ENCODE peak calls at places on chromosomes 5 and 9, in five cellular contexts. V is spleen, Q is A549, L is HCT116, R is uterus. T is an unnamed sample. For H3K4me1, the result is how much of the 10 kb centered on the place peaks cover.

GRCh38 chr5:168047669-168048111 is 243.8 kb upstream of the WWC1 start:
- DNase-seq in Q (no peak), V (no peak), R (no peak), L (no peak), T (no peak)

GRCh38 chr9:20186231-20186630 is 397.4 kb upstream of the SLC24A2 start:
- DNase-seq in L (no peak), Q (no peak), V (no peak), R (no peak), T (no peak)

GRCh38 chr9:4769321-4770080 is 23.2 kb upstream of the RCL1 start:
- DNase-seq in V (no peak), R (no peak), Q (no peak), L (no peak), T (no peak)

GRCh38 chr5:128339585-128339984 is 198.5 kb downstream of the FBN2 start:
- DNase-seq in V (no peak), R (no peak), Q (no peak), L (no peak), T (no peak)

GRCh38 chr5:103894882-103895281 is 332.3 kb upstream of the NUDT12 start:
- DNase-seq in L (no peak), R (no peak), Q (no peak), V (no peak), T (no peak)

GRCh38 chr5:94893404-94894145 is 275.1 kb downstream of the SLF1 start:
- DNase-seq in V (no peak), Q (no peak), L (peak), R (no peak), T (no peak)

GRCh38 chr9:10045598-10045997 is 567.2 kb downstream of the PTPRD start:
- DNase-seq in R (no peak), V (no peak), L (no peak), Q (no peak), T (no peak)

GRCh38 chr9:16884952-16885513 is 14.6 kb upstream of the BNC2 start:
- DNase-seq in L (no peak), R (no peak), Q (no peak), V (no peak), T (no peak)

GRCh38 chr5:119300311-119300670 is 55.5 kb upstream of the TNFAIP8 start:
- DNase-seq in V (no peak), R (no peak), L (no peak), Q (no peak), T (no peak)

GRCh38 chr5:148839960-148840359 is 13.5 kb downstream of the ADRB2 start:
- DNase-seq in Q (no peak), L (no peak), R (no peak), V (no peak), T (no peak)

GRCh38 chr5:136631176-136631575 is 265.8 kb upstream of the TRPC7 start:
- DNase-seq in L (no peak), R (no peak), V (no peak), Q (no peak), T (no peak)

GRCh38 chr9:137224850-137225694 is at the start of gene CYSRT1:
- DNase-seq in V (no peak), Q (no peak), R (no peak), L (no peak), T (no peak)

GRCh38 chr5:7464182-7464581 is 68.2 kb downstream of the ADCY2 start:
- DNase-seq in L (no peak), R (no peak), V (no peak), Q (no peak), T (no peak)

GRCh38 chr5:116853992-116854391 is 279.4 kb upstream of the SEMA6A start:
- DNase-seq in L (no peak), R (no peak), V (no peak), Q (no peak), T (no peak)

GRCh38 chr9:78005231-78006002 is 26.2 kb downstream of the GNAQ start:
- DNase-seq in Q (no peak), V (no peak), L (no peak), R (no peak), T (no peak)

GRCh38 chr5:144247131-144247530 is 76.5 kb downstream of the KCTD16 start:
- DNase-seq in Q (no peak), L (no peak), V (no peak), R (no peak), T (no peak)

GRCh38 chr5:132021654-132022053 is 10.2 kb upstream of the ACSL6 start:
- DNase-seq in R (no peak), V (no peak), Q (no peak), L (no peak), T (no peak)

GRCh38 chr5:132251220-132251725 is 6.2 kb upstream of the PDLIM4 start:
- DNase-seq in R (no peak), L (no peak), V (peak), Q (no peak), T (peak)

GRCh38 chr5:94017579-94017978 is 276.2 kb upstream of the POU5F2 start:
- DNase-seq in L (no peak), R (no peak), Q (no peak), V (no peak), T (no peak)

GRCh38 chr9:136860933-136861873 is 4.9 kb downstream of the EDF1 start:
- DNase-seq in V (peak), L (no peak), R (no peak), Q (no peak), T (no peak)

GRCh38 chr9:98314381-98315066 is 59.1 kb upstream of the TBC1D2 start:
- DNase-seq in R (no peak), L (no peak), Q (no peak), V (peak), T (no peak)

GRCh38 chr5:107474724-107475489 is 195.8 kb downstream of the EFNA5 start:
- DNase-seq in Q (peak), L (no peak), V (no peak), R (no peak), T (no peak)

DNA sequence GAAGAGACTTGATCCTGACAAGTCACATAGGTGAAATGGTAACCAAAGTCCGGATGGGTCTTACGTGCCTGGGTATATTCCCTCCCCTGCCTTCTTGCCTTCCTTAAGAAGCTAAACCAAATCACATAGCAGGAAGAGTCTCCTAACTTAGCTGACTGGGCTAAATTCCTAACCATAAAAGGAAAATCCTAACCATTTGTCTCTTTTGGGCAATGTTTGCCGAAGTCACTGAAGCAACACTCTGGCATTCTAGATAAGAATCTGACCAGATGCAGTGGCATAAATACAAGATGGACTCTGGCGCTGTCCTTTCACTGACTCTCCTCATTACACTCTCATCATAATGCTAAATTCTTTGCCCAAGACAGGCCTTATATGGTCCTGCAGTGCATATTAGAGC is 625.5 kb upstream of the RORB start:
- DNase-seq in V (no peak), L (no peak), R (no peak), Q (no peak), T (no peak)
- H3K4me1 ChIP-seq in V (under half), L (under half), R (under half), Q (under half), T (under half)

GRCh38 chr9:70602364-70603019 is 188.0 kb upstream of the KLF9 start:
- DNase-seq in L (peak), V (no peak), Q (peak), R (peak), T (no peak)
- TF ChIP-seq POLR2A in L (no peak), V (no peak), Q (no peak), R (no peak), T (no peak)

GRCh38 chr5:90807483-90807882 is 248.9 kb downstream of the ADGRV1 start:
- DNase-seq in R (no peak), Q (no peak), L (no peak), V (no peak), T (no peak)

GRCh38 chr5:90803891-90804290 is 245.3 kb downstream of the ADGRV1 start:
- DNase-seq in Q (no peak), V (no peak), R (no peak), L (no peak), T (no peak)

GRCh38 chr5:90813392-90813791 is 254.8 kb downstream of the ADGRV1 start:
- DNase-seq in R (no peak), Q (no peak), L (no peak), V (no peak), T (no peak)

DNA sequence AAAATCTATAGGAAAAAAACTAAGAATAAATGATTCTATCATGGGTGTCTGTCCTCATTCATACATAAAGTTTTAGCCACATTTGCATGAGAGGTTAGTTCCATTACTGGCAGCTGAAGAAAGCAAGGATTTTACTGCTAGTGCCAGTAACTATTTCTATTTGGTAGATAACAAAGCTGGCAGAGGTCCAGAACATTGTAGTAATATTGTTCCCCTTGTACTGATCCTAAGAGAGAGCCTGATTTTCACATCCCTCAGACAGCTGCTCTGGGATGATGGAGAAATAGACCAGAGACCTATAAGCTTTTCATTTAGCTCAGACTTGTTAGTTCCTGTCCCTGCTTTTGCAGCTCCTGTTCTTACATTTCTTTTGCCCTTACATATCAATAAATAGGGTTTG is 251.1 kb downstream of the ADGRV1 start:
- DNase-seq in L (no peak), Q (no peak), R (no peak), V (no peak), T (no peak)
- H3K4me3 ChIP-seq in L (no peak), Q (no peak), R (no peak), V (no peak), T (no peak)

GRCh38 chr5:51162245-51162644 is 221.0 kb upstream of the ISL1 start:
- DNase-seq in V (no peak), L (no peak), R (no peak), Q (no peak), T (no peak)
- H3K4me1 ChIP-seq in V (under half), L (under half), R (under half), Q (under half), T (under half)

GRCh38 chr5:29795253-29795652 is 1398.2 kb upstream of the CDH6 start:
- DNase-seq in Q (no peak), R (no peak), L (no peak), V (no peak), T (no peak)
- TF ChIP-seq POLR2A in Q (no peak), R (no peak), L (no peak), V (no peak), T (no peak)

GRCh38 chr5:4977421-4977820 is 162.7 kb upstream of the ADAMTS16 start:
- DNase-seq in V (no peak), R (no peak), L (no peak), Q (no peak), T (no peak)
- H3K4me3 ChIP-seq in V (no peak), R (no peak), L (no peak), Q (no peak), T (no peak)

GRCh38 chr9:76574171-76574767 is 115.3 kb downstream of the GCNT1 start:
- DNase-seq in Q (no peak), L (no peak), R (no peak), V (no peak), T (no peak)
- H3K4me1 ChIP-seq in Q (under half), L (under half), R (under half), V (half or more), T (under half)

DNA sequence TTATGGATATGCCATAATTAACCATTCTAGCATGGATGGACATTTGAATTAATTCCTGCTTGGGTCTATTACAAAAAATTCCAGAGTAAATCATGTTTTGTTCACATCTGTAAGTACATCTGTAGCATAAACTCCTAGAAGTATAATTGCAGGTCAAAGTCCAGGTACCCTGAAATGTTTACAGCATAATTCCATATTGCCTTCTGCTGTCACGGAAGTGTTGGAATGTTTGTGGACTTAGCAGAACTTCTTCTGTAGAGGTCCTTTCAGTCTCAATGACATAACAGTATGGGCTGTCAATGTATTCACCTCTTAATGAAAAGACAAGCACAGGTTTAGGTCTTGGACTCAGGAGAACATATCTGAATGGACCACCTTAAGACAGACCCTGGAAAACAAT is 1.8 kb downstream of the FAM240B start:
- DNase-seq in V (no peak), L (no peak), Q (no peak), R (no peak), T (no peak)
- TF ChIP-seq POLR2A in V (no peak), L (no peak), Q (no peak), R (no peak), T (no peak)